ENCODE peak calls at places on chromosomes 4 and X, in six cellular contexts. Z is effector CD4-positive, alpha-beta T cell; V is stimulated activated CD4-positive, alpha-beta T cell treated with anti-CD3 and anti-CD28 coated beads, Interleukin-2, amount 100 ng/mL, for 24 hours; J is WTC11; S is effector CD8-positive, alpha-beta T cell; R is CD4-positive, alpha-beta memory T cell. P is an unnamed sample.

GRCh38 chr4:168421671-168422070 is 58.6 kb downstream of the DDX60L start:
- DNase-seq in J (no peak), V (peak), S (no peak), R (no peak), Z (no peak), P (peak)

GRCh38 chr4:153486281-153487151 is 20.4 kb downstream of the TMEM131L start:
- DNase-seq in R (peak), S (no peak), Z (no peak), J (peak), V (no peak), P (peak)

GRCh38 chr4:36709986-36710385 is 428.6 kb downstream of the DTHD1 start:
- DNase-seq in Z (no peak), J (no peak), R (no peak), V (no peak), S (no peak), P (no peak)

GRCh38 chrX:22323541-22323940 is 50.8 kb downstream of the CBLL2 start:
- DNase-seq in Z (no peak), S (no peak), J (no peak), V (no peak), R (no peak), P (peak)

GRCh38 chr4:163776961-163777360 is 282.5 kb downstream of the TMA16 start:
- DNase-seq in Z (no peak), V (no peak), R (no peak), S (no peak), J (no peak), P (no peak)

GRCh38 chr4:163748474-163748873 is 254.0 kb downstream of the TMA16 start:
- DNase-seq in V (no peak), J (no peak), S (no peak), Z (no peak), R (no peak), P (no peak)

GRCh38 chrX:103356897-103357296 is 591 bp downstream of the TCEAL9 start:
- DNase-seq in V (no peak), J (no peak), S (no peak), Z (no peak), R (no peak), P (peak)

GRCh38 chrX:21912220-21912619 is 28.3 kb upstream of the SMS start:
- DNase-seq in J (no peak), R (no peak), Z (no peak), S (no peak), V (no peak), P (no peak)

GRCh38 chr4:184357783-184358182 is 116.6 kb downstream of the IRF2 start:
- DNase-seq in Z (no peak), J (no peak), V (no peak), S (no peak), R (no peak), P (no peak)

P was measured in dermis blood vessel endothelial cell.